ENCODE peak calls at places on chromosomes 12 and 14, in six cellular contexts. G, P, Q, R, L and M are unnamed samples.

GRCh38 chr14:65287264-65288131 is 125.0 kb upstream of the FUT8 start:
- DNase-seq in G (peak; percentile 39), R (no peak), Q (peak; percentile 66), P (no peak), L (no peak), M (no peak)

GRCh38 chr12:32585680-32586079 is 93.4 kb upstream of the DNM1L start:
- DNase-seq in L (no peak), R (no peak), G (no peak), Q (no peak), P (no peak), M (no peak)

GRCh38 chr12:10967409-10967808 is 19.3 kb downstream of the TAS2R50 start:
- DNase-seq in P (peak; percentile 79), R (peak; percentile 62), Q (no peak), L (no peak), G (no peak), M (no peak)

GRCh38 chr12:401235-402126 is at the start of gene CCDC77:
- DNase-seq in G (peak; percentile 94), P (peak; percentile 98), L (peak; percentile 93), Q (peak; percentile 71), R (peak; percentile 88), M (no peak)

GRCh38 chr12:117342682-117343081 is 18.7 kb downstream of the NOS1 start:
- DNase-seq in R (peak; percentile 89), P (no peak), G (no peak), L (no peak), Q (no peak), M (no peak)

GRCh38 chr12:14885718-14886201 is at the start of gene MGP:
- DNase-seq in P (peak; percentile 64), G (no peak), L (peak; percentile 11), R (peak; percentile 83), Q (no peak), M (no peak)

GRCh38 chr12:69044887-69045286 is 111.9 kb upstream of the CPM start:
- DNase-seq in G (no peak), P (no peak), Q (no peak), R (no peak), L (no peak), M (no peak)

GRCh38 chr12:43444940-43445564 is 107.0 kb downstream of the ADAMTS20 start:
- DNase-seq in L (peak; percentile 39), G (peak; percentile 12), P (peak; percentile 82), R (peak; percentile 45), Q (no peak), M (peak; percentile 34)

GRCh38 chr14:59897757-59898383 is 22.1 kb upstream of the LRRC9 start:
- DNase-seq in G (no peak), R (peak; percentile 10), L (peak; percentile 57), Q (no peak), P (no peak), M (peak; percentile 68)

GRCh38 chr14:50475460-50475859 is 56.9 kb downstream of the MAP4K5 start:
- DNase-seq in L (no peak), P (peak; percentile 32), R (peak; percentile 35), Q (no peak), G (no peak), M (no peak)

GRCh38 chr14:30620178-30620577 is 1.9 kb upstream of the SCFD1 start:
- DNase-seq in L (no peak), R (peak; percentile 50), G (no peak), P (peak; percentile 49), Q (no peak), M (no peak)

GRCh38 chr14:24057867-24058259 is 6.1 kb downstream of the CARMIL3 start:
- DNase-seq in R (no peak), G (no peak), P (no peak), Q (peak; percentile 13), L (no peak), M (no peak)

GRCh38 chr14:25041484-25041883 is 8.5 kb downstream of the STXBP6 start:
- DNase-seq in R (no peak), L (no peak), P (no peak), G (no peak), Q (no peak), M (no peak)

GRCh38 chr14:92513204-92513965 is at the start of gene RIN3:
- DNase-seq in L (no peak), R (peak; percentile 88), P (peak; percentile 74), G (peak; percentile 47), Q (peak; percentile 63), M (peak; percentile 20)

GRCh38 chr14:92122351-92122677 is 545 bp downstream of the CPSF2 start:
- DNase-seq in P (peak; percentile 61), L (peak; percentile 31), G (no peak), R (peak; percentile 28), Q (peak; percentile 16), M (peak; percentile 44)

GRCh38 chr14:105925615-105926414 is 399.4 kb downstream of the TMEM121 start:
- DNase-seq in P (no peak), L (no peak), Q (no peak), G (no peak), R (no peak), M (no peak)

GRCh38 chr12:197911-198695 is 15.9 kb downstream of the SLC6A12 start:
- DNase-seq in Q (no peak), G (no peak), P (no peak), R (no peak), L (no peak), M (no peak)

GRCh38 chr12:1213205-1213604 is 222.2 kb downstream of the ERC1 start:
- DNase-seq in G (no peak), R (no peak), P (no peak), L (no peak), Q (no peak), M (no peak)

GRCh38 chr14:101191086-101191881 is 287.8 kb upstream of the RTL1 start:
- DNase-seq in Q (no peak), P (no peak), L (no peak), G (no peak), R (no peak), M (no peak)

GRCh38 chr14:22163051-22163450 is 426.0 kb downstream of the DAD1 start:
- DNase-seq in P (no peak), Q (no peak), G (no peak), R (no peak), L (no peak), M (no peak)

GRCh38 chr12:4270016-4270669 is 3.4 kb upstream of the CCND2 start:
- DNase-seq in R (no peak), L (no peak), P (no peak), G (no peak), Q (no peak), M (no peak)

GRCh38 chr14:30779210-30779609 is 95.1 kb upstream of the COCH start:
- DNase-seq in R (peak; percentile 9), G (no peak), Q (no peak), P (peak; percentile 39), L (no peak), M (no peak)

GRCh38 chr14:103597623-103598372 is 31.2 kb upstream of the KLC1 start:
- DNase-seq in P (peak; percentile 91), Q (no peak), R (peak; percentile 88), L (no peak), G (no peak), M (no peak)

GRCh38 chr14:24195186-24196070 is at the start of gene TM9SF1:
- DNase-seq in P (peak; percentile 92), L (peak; percentile 74), R (peak; percentile 79), Q (peak; percentile 94), G (peak; percentile 84), M (peak; percentile 83)

GRCh38 chr14:67491285-67491684 is 2.8 kb upstream of the TMEM229B start:
- DNase-seq in R (no peak), Q (no peak), G (no peak), P (no peak), L (no peak), M (no peak)

GRCh38 chr14:21070610-21071224 is 613 bp downstream of the ARHGEF40 start:
- DNase-seq in P (peak; percentile 67), Q (no peak), L (no peak), R (peak; percentile 70), G (no peak), M (peak; percentile 55)

GRCh38 chr12:116717466-116718457 is 20.1 kb downstream of the SPRING1 start:
- DNase-seq in G (no peak), R (peak; percentile 82), Q (no peak), L (peak; percentile 63), P (no peak), M (peak; percentile 61)

GRCh38 chr12:77594386-77594785 is 236.3 kb upstream of the NAV3 start:
- DNase-seq in Q (no peak), R (no peak), P (no peak), L (no peak), G (no peak), M (no peak)